ENCODE peak calls at places on chromosomes 4 and X, in five cellular contexts. W is CD4-positive, alpha-beta memory T cell; Z is AG04449; J is AG09309; B is psoas muscle. T is an unnamed sample.

GRCh38 chr4:57037982-57038604 is 59.4 kb downstream of the POLR2B start:
- DNase-seq in W (no peak), Z (no peak), J (no peak), B (peak), T (peak)

GRCh38 chr4:41531561-41532245 is 6.3 kb upstream of the LIMCH1 start:
- DNase-seq in W (no peak), Z (no peak), J (no peak), B (no peak), T (no peak)

GRCh38 chrX:119736206-119736764 is 22.1 kb upstream of the SOWAHD start:
- DNase-seq in W (no peak), Z (no peak), J (no peak), B (no peak), T (no peak)

GRCh38 chrX:13750204-13750603 is 15.7 kb downstream of the OFD1 start:
- DNase-seq in W (peak), Z (no peak), J (no peak), B (no peak), T (peak)

GRCh38 chr4:107733431-107733925 is 13.4 kb upstream of the PAPSS1 start:
- DNase-seq in W (no peak), Z (no peak), J (no peak), B (no peak), T (no peak)

GRCh38 chr4:85151786-85152185 is 185.3 kb upstream of the WDFY3 start:
- DNase-seq in W (no peak), Z (no peak), J (no peak), B (no peak), T (no peak)

GRCh38 chr4:82948647-82949204 is 48.2 kb downstream of the THAP9 start:
- DNase-seq in W (no peak), Z (no peak), J (no peak), B (no peak), T (no peak)

GRCh38 chrX:10115082-10115481 is 41.7 kb upstream of the CLCN4 start:
- DNase-seq in W (no peak), Z (no peak), J (no peak), B (no peak), T (no peak)

GRCh38 chr4:128350449-128351045 is 62.9 kb upstream of the PGRMC2 start:
- DNase-seq in W (no peak), Z (no peak), J (no peak), B (no peak), T (no peak)

GRCh38 chrX:39950035-39950688 is 147.6 kb downstream of the BCOR start:
- DNase-seq in W (no peak), Z (no peak), J (no peak), B (no peak), T (no peak)

GRCh38 chr4:78772526-78773084 is 3.5 kb upstream of the BMP2K start:
- DNase-seq in W (no peak), Z (no peak), J (no peak), B (no peak), T (no peak)

GRCh38 chr4:85776579-85776978 is 301.6 kb downstream of the ARHGAP24 start:
- DNase-seq in W (no peak), Z (no peak), J (no peak), B (no peak), T (no peak)

GRCh38 chr4:186726440-186727148 is 2.9 kb upstream of the FAT1 start:
- DNase-seq in W (no peak), Z (no peak), J (no peak), B (peak), T (peak)

GRCh38 chr4:37889849-37890500 is 909 bp upstream of the TBC1D1 start:
- DNase-seq in W (no peak), Z (no peak), J (no peak), B (no peak), T (peak)

GRCh38 chr4:12651876-12652275 is 832.3 kb downstream of the RAB28 start:
- DNase-seq in W (no peak), Z (no peak), J (no peak), B (no peak), T (no peak)

GRCh38 chrX:4484266-4484665 is 770.8 kb upstream of the PRKX start:
- DNase-seq in W (no peak), Z (no peak), J (no peak), B (no peak), T (no peak)

GRCh38 chr4:39312821-39313220 is 53.3 kb downstream of the RFC1 start:
- DNase-seq in W (no peak), Z (no peak), J (no peak), B (no peak), T (no peak)

GRCh38 chr4:133555671-133556070 is 406.6 kb downstream of the PCDH10 start:
- DNase-seq in W (no peak), Z (no peak), J (no peak), B (no peak), T (no peak)

GRCh38 chrX:19535481-19535880 is 20.2 kb upstream of the MAP3K15 start:
- DNase-seq in W (no peak), Z (no peak), J (peak), B (no peak), T (no peak)

GRCh38 chr4:72077346-72077745 is 45.5 kb downstream of the NPFFR2 start:
- DNase-seq in W (no peak), Z (no peak), J (no peak), B (no peak), T (no peak)

GRCh38 chrX:11438767-11439166 is 145.6 kb downstream of the AMELX start:
- DNase-seq in W (no peak), Z (no peak), J (no peak), B (no peak), T (no peak)

GRCh38 chr4:86015412-86016350 is 344.2 kb downstream of the MAPK10 start:
- DNase-seq in W (no peak), Z (no peak), J (no peak), B (no peak), T (no peak)

GRCh38 chrX:9555354-9555753 is 90.5 kb downstream of the TBL1X start:
- DNase-seq in W (no peak), Z (no peak), J (no peak), B (no peak), T (no peak)

GRCh38 chr4:165844151-165844550 is 28.9 kb upstream of the TLL1 start:
- DNase-seq in W (no peak), Z (no peak), J (no peak), B (no peak), T (no peak)

GRCh38 chrX:111168314-111168713 is 72.3 kb downstream of the PAK3 start:
- DNase-seq in W (no peak), Z (no peak), J (no peak), B (no peak), T (peak)

GRCh38 chrX:45849261-45849660 is 648.6 kb upstream of the DIPK2B start:
- DNase-seq in W (peak), Z (no peak), J (peak), B (no peak), T (peak)
- H3K4me3 ChIP-seq in W (peak), Z (peak), J (peak), B (no peak), T (peak)

DNA sequence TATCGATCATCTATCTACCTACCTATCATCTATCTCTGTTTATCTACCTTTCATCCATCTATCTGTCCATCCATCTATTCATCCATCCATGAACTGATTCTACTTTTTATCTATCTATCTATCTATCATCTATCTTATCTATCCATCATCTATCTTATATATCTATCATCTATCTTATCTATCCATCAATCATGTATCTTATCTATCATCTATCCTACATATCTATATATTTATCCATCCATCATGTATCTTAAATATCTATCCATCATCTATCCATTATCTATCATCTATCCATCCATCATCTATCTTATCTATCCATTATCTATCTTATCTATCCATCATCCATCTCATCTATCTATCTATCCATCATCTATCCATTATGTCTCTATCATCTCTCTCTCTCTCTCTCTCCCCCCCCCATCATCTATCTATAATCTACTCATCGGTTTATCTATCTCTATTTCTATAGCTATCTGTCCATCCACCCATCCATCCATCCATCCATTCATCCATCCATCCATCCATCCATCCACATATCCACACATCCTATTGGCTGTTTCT is 20.9 kb downstream of the ARSD start:
- DNase-seq in W (no peak), Z (no peak), J (no peak), B (no peak), T (no peak)
- H3K4me3 ChIP-seq in W (no peak), Z (no peak), J (no peak), B (no peak), T (no peak)

DNA sequence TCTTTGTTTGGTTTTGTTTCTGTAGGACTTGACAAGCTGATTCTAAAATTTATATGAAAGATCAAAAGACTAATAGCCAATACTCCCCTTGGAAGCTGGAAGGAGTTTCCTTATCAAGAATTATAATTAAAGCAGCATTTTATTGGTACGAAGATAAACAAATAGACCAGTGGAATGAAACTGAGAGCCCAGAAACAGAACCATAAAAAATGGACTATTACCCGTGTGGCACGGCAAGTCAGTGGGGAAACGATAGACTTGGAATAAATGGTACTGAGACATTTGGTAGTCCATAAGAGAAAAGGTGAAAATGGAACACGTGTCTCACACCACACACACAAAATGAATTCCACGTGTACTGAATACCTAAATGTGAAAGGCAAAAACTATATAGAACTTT is 42.4 kb upstream of the CEP135 start:
- DNase-seq in W (no peak), Z (no peak), J (no peak), B (no peak), T (no peak)
- H3K4me3 ChIP-seq in W (no peak), Z (no peak), J (no peak), B (no peak), T (no peak)

GRCh38 chrX:79444694-79445093 is 77.6 kb upstream of the ITM2A start:
- DNase-seq in W (no peak), Z (no peak), J (no peak), B (no peak), T (no peak)

GRCh38 chrX:79443121-79443520 is 76.0 kb upstream of the ITM2A start:
- DNase-seq in W (no peak), Z (no peak), J (no peak), B (no peak), T (no peak)

DNA sequence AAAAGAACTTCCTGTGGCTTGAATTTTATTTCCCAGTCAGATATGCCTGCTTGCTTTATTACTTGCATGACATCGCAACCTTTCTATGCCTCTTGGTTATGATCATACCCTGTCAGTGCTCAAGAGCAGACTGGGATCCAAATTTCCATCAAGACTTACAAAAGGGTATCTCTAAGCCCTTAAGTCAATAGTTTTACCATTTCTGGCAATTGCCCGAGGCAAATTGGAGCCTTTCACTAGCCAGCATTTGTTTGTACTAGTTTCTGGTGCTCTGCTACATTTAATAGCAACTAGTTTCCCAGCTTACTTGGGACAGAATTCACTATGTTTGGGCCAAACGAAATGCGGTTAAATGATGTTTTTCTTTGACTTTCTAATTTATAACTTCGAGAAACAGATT is 73.2 kb upstream of the ITM2A start:
- DNase-seq in W (no peak), Z (no peak), J (no peak), B (no peak), T (no peak)
- H3K4me3 ChIP-seq in W (no peak), Z (no peak), J (no peak), B (no peak), T (no peak)

GRCh38 chr4:7434141-7434765 is 477 bp downstream of the PSAPL1 start:
- DNase-seq in W (no peak), Z (no peak), J (no peak), B (no peak), T (no peak)

GRCh38 chr4:7434766-7435150 is at the start of gene PSAPL1:
- DNase-seq in W (no peak), Z (no peak), J (no peak), B (no peak), T (peak)

GRCh38 chr4:7432531-7433375 is 2.0 kb downstream of the PSAPL1 start:
- DNase-seq in W (no peak), Z (no peak), J (no peak), B (no peak), T (no peak)

GRCh38 chr4:7431696-7432530 is 2.8 kb downstream of the PSAPL1 start:
- DNase-seq in W (no peak), Z (no peak), J (no peak), B (no peak), T (no peak)

GRCh38 chr4:7433376-7434140 is 1.2 kb downstream of the PSAPL1 start:
- DNase-seq in W (no peak), Z (no peak), J (no peak), B (no peak), T (no peak)
- H3K4me3 ChIP-seq in W (no peak), Z (no peak), J (no peak), B (no peak), T (no peak)

GRCh38 chr4:113635739-113636437 is 125.7 kb downstream of the CAMK2D start:
- DNase-seq in W (no peak), Z (peak), J (peak), B (no peak), T (no peak)
- H3K4me3 ChIP-seq in W (no peak), Z (no peak), J (no peak), B (no peak), T (no peak)

GRCh38 chr4:26093561-26093960 is 179.5 kb downstream of the SMIM20 start:
- DNase-seq in W (no peak), Z (no peak), J (no peak), B (no peak), T (no peak)
- H3K4me3 ChIP-seq in W (no peak), Z (no peak), J (no peak), B (no peak), T (no peak)

GRCh38 chrX:54494970-54495813 is 842 bp downstream of the FGD1 start:
- DNase-seq in W (no peak), Z (no peak), J (no peak), B (peak), T (peak)

GRCh38 chrX:54492340-54492739 is 3.7 kb downstream of the FGD1 start:
- DNase-seq in W (no peak), Z (no peak), J (no peak), B (peak), T (no peak)

GRCh38 chrX:54495814-54496516 is at the start of gene FGD1:
- DNase-seq in W (peak), Z (no peak), J (no peak), B (peak), T (peak)

GRCh38 chrX:54496517-54496852 is 451 bp upstream of the FGD1 start:
- DNase-seq in W (no peak), Z (no peak), J (no peak), B (no peak), T (no peak)

GRCh38 chrX:54494166-54494969 is 1.7 kb downstream of the FGD1 start:
- DNase-seq in W (no peak), Z (no peak), J (no peak), B (no peak), T (no peak)
- H3K4me3 ChIP-seq in W (no peak), Z (peak), J (peak), B (peak), T (peak)

GRCh38 chrX:1111543-1112300 is 100.7 kb downstream of the CRLF2 start:
- DNase-seq in W (no peak), Z (no peak), J (no peak), B (no peak), T (peak)
- H3K4me3 ChIP-seq in W (no peak), Z (no peak), J (no peak), B (no peak), T (peak)